ENCODE peak calls at places on chromosomes 4 and X, in eight cellular contexts. J is CD8-positive, alpha-beta T cell; N is suprapubic skin; L is aorta; X is fibroblast of lung; D is SK-N-SH; W is left ventricle myocardium inferior; Q is adrenal gland. A is an unnamed sample.

GRCh38 chr4:178577933-178578332 is 1135.7 kb upstream of the AGA start:
- DNase-seq in X (peak; percentile 27), D (peak; percentile 12), N (no peak), W (no peak), L (no peak), Q (no peak), J (no peak), A (no peak)

GRCh38 chr4:3423952-3424351 is 17.8 kb upstream of the HGFAC start:
- DNase-seq in W (no peak), N (no peak), Q (no peak), X (no peak), D (no peak), J (no peak), L (no peak), A (no peak)

GRCh38 chrX:98114026-98114425 is 1230.3 kb downstream of the RPA4 start:
- DNase-seq in W (no peak), D (no peak), J (no peak), L (no peak), N (no peak), Q (no peak), X (no peak), A (no peak)

GRCh38 chrX:10112510-10112909 is 44.3 kb upstream of the CLCN4 start:
- DNase-seq in J (no peak), Q (no peak), D (no peak), L (no peak), N (no peak), X (no peak), W (no peak), A (no peak)

GRCh38 chr4:37892641-37893040 is 1.8 kb downstream of the TBC1D1 start:
- DNase-seq in W (no peak), X (no peak), L (no peak), D (no peak), Q (no peak), J (peak; percentile 50), N (no peak), A (no peak)

GRCh38 chrX:45623266-45623665 is 422.6 kb upstream of the DIPK2B start:
- DNase-seq in W (no peak), J (no peak), Q (no peak), L (no peak), N (no peak), X (peak; percentile 96), D (no peak), A (no peak)

GRCh38 chr4:139027771-139028170 is 12.2 kb downstream of the NOCT start:
- DNase-seq in W (no peak), J (no peak), D (no peak), N (no peak), X (peak; percentile 57), L (no peak), Q (no peak), A (no peak)

GRCh38 chrX:56281789-56282188 is 49.6 kb downstream of the KLF8 start:
- DNase-seq in J (no peak), L (no peak), X (peak; percentile 22), Q (no peak), N (no peak), D (peak; percentile 3), W (no peak), A (peak; percentile 2)

GRCh38 chr4:122854444-122854843 is 27.8 kb downstream of the FGF2 start:
- DNase-seq in J (no peak), X (peak; percentile 40), N (no peak), W (no peak), Q (no peak), L (no peak), D (no peak), A (peak; percentile 12)

GRCh38 chrX:2252331-2253065 is 248.3 kb downstream of the DHRSX start:
- DNase-seq in L (no peak), W (no peak), J (no peak), N (no peak), Q (no peak), D (no peak), X (no peak), A (no peak)

GRCh38 chrX:53882331-53882730 is 161.9 kb downstream of the PHF8 start:
- DNase-seq in J (no peak), Q (no peak), D (no peak), L (no peak), N (no peak), X (peak; percentile 79), W (no peak), A (no peak)

GRCh38 chr4:5158391-5158770 is 107.1 kb downstream of the STK32B start:
- DNase-seq in Q (no peak), J (no peak), X (no peak), W (no peak), L (no peak), N (no peak), D (no peak), A (no peak)

GRCh38 chr4:139454111-139454600 is at the start of gene RAB33B:
- DNase-seq in W (no peak), Q (no peak), X (peak; percentile 90), N (peak; percentile 95), L (no peak), D (no peak), J (no peak), A (no peak)

GRCh38 chrX:130902446-130902782 is 595 bp downstream of the ENOX2 start:
- DNase-seq in L (no peak), W (no peak), D (no peak), X (no peak), N (no peak), J (no peak), Q (no peak), A (no peak)

GRCh38 chrX:105564536-105564935 is 257.8 kb upstream of the NRK start:
- DNase-seq in W (no peak), D (no peak), J (no peak), X (peak; percentile 92), L (no peak), N (no peak), Q (no peak), A (no peak)

GRCh38 chr4:3452376-3452775 is 10.6 kb downstream of the HGFAC start:
- DNase-seq in W (peak; percentile 12), N (no peak), Q (no peak), L (no peak), J (no peak), X (no peak), D (no peak), A (no peak)

GRCh38 chr4:163492951-163493504 is 1.5 kb upstream of the TMA16 start:
- DNase-seq in J (no peak), X (no peak), L (no peak), Q (no peak), W (no peak), N (no peak), D (no peak), A (no peak)
- H3K4me1 ChIP-seq in J (peaks cover 11% of the 10 kb centered on the region), X (no peaks in the 10 kb centered on the region), L (no peaks in the 10 kb centered on the region), Q (peaks cover 19% of the 10 kb centered on the region), W (peaks cover 25% of the 10 kb centered on the region), N (peaks cover 26% of the 10 kb centered on the region), D (peaks cover 5% of the 10 kb centered on the region), A (no peaks in the 10 kb centered on the region)

DNA sequence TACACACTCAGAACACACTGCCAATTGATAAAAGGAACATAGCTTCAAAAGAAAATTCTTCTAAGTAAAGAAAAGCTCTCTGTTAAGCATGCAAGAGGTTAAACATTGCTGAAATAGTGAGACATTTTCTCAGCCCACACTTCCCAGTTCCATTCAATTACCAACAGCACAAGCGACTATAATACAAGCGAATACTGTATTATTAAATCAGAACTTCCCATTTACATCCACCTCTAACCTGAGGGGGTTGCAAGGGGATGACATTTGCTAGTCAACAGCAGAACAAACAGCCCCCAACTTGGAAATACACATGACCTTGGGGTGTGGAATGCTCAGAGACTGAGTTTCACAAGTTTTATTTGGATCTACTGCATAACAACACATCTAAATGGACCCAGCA is 1.1 kb downstream of the FSTL5 start:
- DNase-seq in N (no peak), D (no peak), X (no peak), L (no peak), Q (no peak), J (no peak), W (no peak), A (no peak)
- H3K4me3 ChIP-seq in N (no peak overlapping the region), D (no peak overlapping the region), X (no peak overlapping the region), L (no peak overlapping the region), Q (no peak overlapping the region), J (no peak overlapping the region), W (no peak overlapping the region), A (no peak overlapping the region)

DNA sequence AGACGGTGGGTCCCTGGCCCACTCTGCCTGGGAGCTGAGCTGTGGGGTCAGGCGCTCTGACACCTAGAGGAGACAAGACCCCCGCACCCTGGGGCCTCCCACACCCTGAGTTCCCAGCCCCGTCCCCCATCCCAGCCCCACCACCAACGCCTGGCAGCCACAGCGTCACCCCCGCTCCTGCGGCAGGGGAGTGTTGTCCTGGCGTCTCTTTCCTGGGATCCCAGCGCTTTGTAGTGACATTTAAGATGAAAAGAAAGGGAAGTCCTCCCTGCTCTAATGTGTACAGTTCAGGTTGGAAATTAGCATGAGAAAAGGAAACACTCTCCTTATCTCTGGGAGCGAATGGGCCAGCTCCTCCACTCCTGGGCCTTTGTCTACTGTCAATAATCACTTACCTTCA is 112.1 kb downstream of the FAM53A start:
- DNase-seq in L (peak; percentile 67), D (no peak), J (peak; percentile 4), N (no peak), Q (no peak), X (no peak), W (no peak), A (peak; percentile 45)
- H3K4me1 ChIP-seq in L (no peaks in the 10 kb centered on the region), D (no peaks in the 10 kb centered on the region), J (no peaks in the 10 kb centered on the region), N (peaks cover 3% of the 10 kb centered on the region), Q (no peaks in the 10 kb centered on the region), X (no peaks in the 10 kb centered on the region), W (no peaks in the 10 kb centered on the region), A (peaks cover 3% of the 10 kb centered on the region)

DNA sequence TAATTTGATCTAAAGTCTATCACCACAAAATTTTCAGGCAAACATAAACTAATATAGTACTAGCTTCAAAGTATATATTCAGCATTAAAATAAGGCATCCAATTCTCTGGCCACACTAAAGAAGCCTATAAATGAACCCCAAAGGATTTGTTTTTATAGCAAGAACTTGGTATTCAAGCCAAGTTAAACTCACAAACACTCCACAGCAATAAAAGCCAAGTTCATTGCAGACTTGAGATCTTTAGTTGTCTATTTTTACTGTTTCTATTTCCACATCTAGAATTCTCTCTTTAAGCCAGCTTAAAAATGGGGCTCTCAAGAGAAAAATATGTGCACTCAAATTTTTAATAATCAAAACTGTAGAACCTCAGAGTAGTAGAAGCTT is 51.1 kb downstream of the WDFY3 start:
- DNase-seq in L (no peak), N (no peak), X (peak; percentile 58), W (no peak), D (no peak), Q (no peak), J (no peak), A (no peak)
- H3K4me3 ChIP-seq in L (no peak overlapping the region), N (no peak overlapping the region), X (no peak overlapping the region), W (no peak overlapping the region), D (no peak overlapping the region), Q (no peak overlapping the region), J (no peak overlapping the region), A (no peak overlapping the region)